ENCODE peak calls at places on chromosome 13, in five cellular contexts. Q, W, G, X and I are unnamed samples.

GRCh38 chr13:90485441-90485840 is 862.0 kb upstream of the MIR17HG start:
- DNase-seq in W (peak), X (peak), Q (no peak), G (peak), I (no peak)

GRCh38 chr13:111639196-111639705 is 318.8 kb downstream of the TEX29 start:
- DNase-seq in W (no peak), Q (no peak), X (no peak), G (no peak), I (no peak)

GRCh38 chr13:66886248-66886647 is 343.9 kb downstream of the PCDH9 start:
- DNase-seq in Q (no peak), W (no peak), G (no peak), X (no peak), I (no peak)

GRCh38 chr13:33611016-33611805 is 206.7 kb upstream of the RFC3 start:
- DNase-seq in W (no peak), X (peak), Q (no peak), G (peak), I (peak)

GRCh38 chr13:63435668-63436275 is 2020.1 kb upstream of the PCDH20 start:
- DNase-seq in G (peak), W (peak), X (peak), Q (no peak), I (no peak)

GRCh38 chr13:25095862-25096453 is at the start of gene PABPC3:
- DNase-seq in Q (no peak), X (no peak), G (peak), W (no peak), I (no peak)

GRCh38 chr13:111629933-111630332 is 309.5 kb downstream of the TEX29 start:
- DNase-seq in X (no peak), W (no peak), G (no peak), Q (no peak), I (no peak)

GRCh38 chr13:112133489-112134149 is 66.7 kb downstream of the SOX1 start:
- DNase-seq in X (no peak), W (no peak), Q (peak), G (no peak), I (no peak)

GRCh38 chr13:37473035-37473434 is 125.5 kb downstream of the POSTN start:
- DNase-seq in X (no peak), G (no peak), Q (no peak), W (no peak), I (no peak)
- TF ChIP-seq CTCF in X (no peak), G (no peak), Q (peak), W (no peak), I (no peak)

GRCh38 chr13:106036870-106037269 is 498.6 kb downstream of the EFNB2 start:
- DNase-seq in G (no peak), Q (no peak), X (no peak), W (no peak), I (no peak)
- TF ChIP-seq CTCF in G (no peak), Q (no peak), X (no peak), W (peak), I (no peak)

GRCh38 chr13:49540552-49540951 is 44.8 kb downstream of the PHF11 start:
- DNase-seq in G (peak), Q (no peak), X (no peak), W (no peak), I (no peak)
- TF ChIP-seq CTCF in G (no peak), Q (no peak), X (no peak), W (no peak), I (no peak)

DNA sequence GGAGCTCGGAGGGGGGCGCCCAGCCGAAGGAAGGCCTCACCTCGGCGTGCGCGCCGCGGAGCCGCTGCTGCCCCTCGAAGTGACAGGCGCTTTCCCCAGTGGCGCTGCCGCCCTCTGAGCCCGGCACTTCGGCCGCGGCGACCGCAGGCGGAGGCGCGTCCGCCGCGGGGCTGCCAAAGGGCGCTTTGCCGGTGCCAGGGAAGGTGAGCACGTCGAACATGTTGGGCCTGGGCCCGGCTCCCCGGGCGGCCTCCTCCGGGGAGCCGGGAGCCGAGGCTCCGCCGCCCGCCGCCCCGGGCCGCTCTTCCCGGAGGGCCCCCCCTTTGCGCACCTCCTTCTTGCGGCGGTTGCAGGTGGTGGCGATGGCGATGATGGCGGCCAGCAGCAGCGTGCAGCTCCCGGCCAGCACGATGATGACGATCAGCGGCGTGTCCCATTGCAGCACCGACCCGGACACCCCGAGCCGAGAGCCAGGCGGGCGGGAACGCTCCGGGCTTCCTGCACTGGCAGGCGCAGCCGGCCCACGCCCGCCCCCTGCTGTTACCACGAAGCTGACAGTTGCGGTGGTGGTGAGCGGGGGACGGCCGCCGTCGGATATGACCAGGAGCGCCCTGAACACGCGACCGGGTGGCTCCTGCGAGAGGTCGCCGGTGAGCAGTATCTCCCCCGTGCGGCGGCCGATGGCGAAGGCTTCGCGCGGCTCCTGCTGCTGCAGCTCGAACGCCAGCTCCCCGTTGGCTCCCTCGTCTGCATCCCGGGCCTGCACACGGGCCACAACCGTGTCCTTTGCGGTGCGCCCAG is 2.5 kb downstream of the PCDH8 start:
- DNase-seq in X (no peak), G (peak), W (no peak), Q (peak), I (peak)
- TF ChIP-seq CTCF in X (peak), G (no peak), W (peak), Q (peak), I (peak)

GRCh38 chr13:52845334-52845761 is 3.1 kb downstream of the PCDH8 start:
- DNase-seq in G (no peak), X (no peak), Q (peak), W (no peak), I (peak)
- TF ChIP-seq CTCF in G (no peak), X (peak), Q (no peak), W (no peak), I (peak)

DNA sequence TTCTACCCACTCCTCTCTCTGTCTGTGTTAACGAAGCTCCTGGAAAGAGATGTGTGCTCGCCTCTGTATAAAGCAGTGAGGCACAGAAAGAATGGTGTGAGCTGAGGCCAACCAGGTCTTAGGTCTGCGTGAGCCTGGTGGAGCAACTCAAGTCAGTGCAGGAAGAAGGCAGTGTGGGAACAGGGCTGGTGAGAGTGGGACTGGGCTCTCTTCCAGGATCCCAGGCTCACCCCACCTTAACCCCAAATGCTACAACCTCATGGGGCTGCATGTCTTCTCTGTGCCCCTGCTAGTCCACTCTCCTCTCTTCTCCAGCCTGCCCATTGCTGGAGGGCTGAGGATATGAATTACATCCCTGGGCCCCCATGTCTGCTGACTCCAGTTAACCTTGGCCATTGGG is 127.4 kb downstream of the DCT start:
- DNase-seq in Q (no peak), X (peak), G (no peak), W (no peak), I (no peak)
- TF ChIP-seq CTCF in Q (no peak), X (no peak), G (no peak), W (no peak), I (no peak)

GRCh38 chr13:62321139-62321538 is 905.5 kb upstream of the PCDH20 start:
- DNase-seq in X (no peak), G (no peak), Q (no peak), W (no peak), I (no peak)

GRCh38 chr13:62321895-62322294 is 906.2 kb upstream of the PCDH20 start:
- DNase-seq in W (no peak), G (no peak), Q (no peak), X (no peak), I (no peak)

GRCh38 chr13:62324842-62325241 is 909.2 kb upstream of the PCDH20 start:
- DNase-seq in X (no peak), Q (no peak), W (no peak), G (no peak), I (no peak)

GRCh38 chr13:62320731-62321130 is 905.1 kb upstream of the PCDH20 start:
- DNase-seq in X (no peak), G (no peak), W (no peak), Q (no peak), I (no peak)

DNA sequence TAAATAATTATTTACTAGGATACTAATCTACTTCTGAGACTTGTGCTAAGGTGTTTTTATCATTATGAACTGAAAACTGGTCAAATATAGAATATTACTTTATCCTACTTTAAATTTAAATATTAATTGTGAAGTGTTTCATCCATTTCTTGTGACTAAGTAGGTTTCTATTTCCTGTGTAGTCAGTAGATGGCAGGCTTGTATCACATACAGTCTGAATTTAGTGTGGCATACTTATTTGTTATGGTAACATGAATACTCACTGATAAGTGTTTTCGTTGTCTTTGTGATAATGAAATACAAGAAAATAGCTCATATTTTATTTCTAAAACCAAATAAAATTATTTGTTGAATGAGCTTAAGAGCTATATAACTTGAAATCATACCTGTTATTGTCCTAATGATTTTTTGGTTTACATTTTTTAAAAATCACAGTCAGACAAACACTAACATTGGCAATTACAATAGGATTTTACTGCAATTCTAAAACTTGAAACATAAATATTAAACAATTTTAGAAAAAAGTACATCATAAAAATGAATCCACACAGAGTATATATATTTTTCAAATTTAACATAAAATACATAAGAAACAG is 904.6 kb upstream of the PCDH20 start:
- DNase-seq in X (peak), W (peak), Q (no peak), G (peak), I (no peak)
- TF ChIP-seq CTCF in X (peak), W (peak), Q (peak), G (peak), I (peak)

DNA sequence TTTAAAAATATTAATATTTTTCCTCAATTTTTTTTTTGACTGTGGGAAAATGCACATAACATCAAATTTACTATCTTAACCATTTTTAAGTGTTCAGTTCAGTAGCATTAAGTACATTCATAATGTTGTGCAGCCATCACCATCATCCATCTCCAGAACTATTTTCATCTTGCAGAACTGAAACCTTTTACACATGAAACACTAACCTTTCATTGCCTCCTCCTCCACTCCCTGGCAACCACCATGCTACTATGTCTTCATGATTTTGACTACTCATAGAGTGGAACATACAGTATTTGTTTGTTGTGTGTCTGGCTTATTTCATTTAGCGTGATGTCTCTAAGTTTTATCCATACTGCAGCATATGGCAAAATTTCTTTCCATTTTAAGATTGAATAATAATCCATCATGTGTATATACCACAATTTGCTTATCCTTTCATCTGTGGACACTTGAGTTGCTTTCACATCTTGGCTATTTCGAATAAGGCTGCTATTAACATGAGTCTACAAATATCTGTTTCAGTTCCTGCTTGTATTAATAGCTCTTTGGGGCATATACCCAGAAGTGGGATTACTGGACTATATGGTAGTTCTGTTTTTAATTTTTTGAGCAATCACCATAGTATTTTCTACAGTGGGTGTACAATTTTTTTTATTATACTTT is 376.4 kb downstream of the MTUS2 start:
- DNase-seq in G (no peak), W (no peak), Q (no peak), X (no peak), I (no peak)
- TF ChIP-seq CTCF in G (no peak), W (no peak), Q (no peak), X (no peak), I (no peak)

GRCh38 chr13:21259571-21260455 is 83.4 kb downstream of the MRPL57 start:
- DNase-seq in X (no peak), Q (no peak), G (no peak), W (no peak), I (no peak)

GRCh38 chr13:21256351-21256761 is 79.9 kb downstream of the MRPL57 start:
- DNase-seq in Q (no peak), G (no peak), W (no peak), X (no peak), I (no peak)
- TF ChIP-seq CTCF in Q (no peak), G (no peak), W (no peak), X (no peak), I (no peak)